ENCODE peak calls at places on chromosomes 13 and 19, in eight cellular contexts. One of them, this sample, is unnamed.

GRCh38 chr19:13621413-13621812 is 115.1 kb upstream of the CACNA1A start:
- DNase-seq in AML-193: no peak
- DNase-seq in GM12891: no peak
- DNase-seq in cardiac fibroblast: peak
- DNase-seq in AG04450: peak
- DNase-seq in NCI-H1105: no peak
- DNase-seq in NCI-H1092: no peak
- DNase-seq in omental fat pad: peak
- DNase-seq in this sample: no peak

GRCh38 chr13:26377038-26377437 is 123.1 kb downstream of the CDK8 start:
- DNase-seq in AML-193: peak
- DNase-seq in GM12891: no peak
- DNase-seq in cardiac fibroblast: peak
- DNase-seq in AG04450: no peak
- DNase-seq in NCI-H1105: no peak
- DNase-seq in NCI-H1092: no peak
- DNase-seq in omental fat pad: no peak
- DNase-seq in this sample: no peak

GRCh38 chr13:74820809-74821208 is 661.2 kb downstream of the TBC1D4 start:
- DNase-seq in AML-193: no peak
- DNase-seq in GM12891: no peak
- DNase-seq in cardiac fibroblast: no peak
- DNase-seq in AG04450: no peak
- DNase-seq in NCI-H1105: no peak
- DNase-seq in NCI-H1092: no peak
- DNase-seq in omental fat pad: no peak
- DNase-seq in this sample: no peak

GRCh38 chr19:9406798-9407352 is 28.5 kb downstream of the ZNF266 start:
- DNase-seq in AML-193: no peak
- DNase-seq in GM12891: peak
- DNase-seq in cardiac fibroblast: peak
- DNase-seq in AG04450: peak
- DNase-seq in NCI-H1105: no peak
- DNase-seq in NCI-H1092: peak
- DNase-seq in omental fat pad: peak
- DNase-seq in this sample: no peak

GRCh38 chr19:47729468-47729798 is 15.9 kb upstream of the NOP53 start:
- DNase-seq in AML-193: no peak
- DNase-seq in GM12891: no peak
- DNase-seq in cardiac fibroblast: peak
- DNase-seq in AG04450: no peak
- DNase-seq in NCI-H1105: no peak
- DNase-seq in NCI-H1092: no peak
- DNase-seq in omental fat pad: no peak
- DNase-seq in this sample: no peak

GRCh38 chr13:109971006-109971744 is 184.8 kb upstream of the IRS2 start:
- DNase-seq in AML-193: no peak
- DNase-seq in GM12891: no peak
- DNase-seq in cardiac fibroblast: no peak
- DNase-seq in AG04450: no peak
- DNase-seq in NCI-H1105: no peak
- DNase-seq in NCI-H1092: no peak
- DNase-seq in omental fat pad: no peak
- DNase-seq in this sample: no peak

GRCh38 chr13:23876265-23876664 is 12.9 kb downstream of the MIPEP start:
- DNase-seq in AML-193: peak
- DNase-seq in GM12891: no peak
- DNase-seq in cardiac fibroblast: peak
- DNase-seq in AG04450: no peak
- DNase-seq in NCI-H1105: no peak
- DNase-seq in NCI-H1092: no peak
- DNase-seq in omental fat pad: no peak
- DNase-seq in this sample: no peak

GRCh38 chr13:100124265-100124664 is 35.4 kb downstream of the PCCA start:
- DNase-seq in AML-193: peak
- DNase-seq in GM12891: no peak
- DNase-seq in cardiac fibroblast: peak
- DNase-seq in AG04450: no peak
- DNase-seq in NCI-H1105: no peak
- DNase-seq in NCI-H1092: no peak
- DNase-seq in omental fat pad: no peak
- DNase-seq in this sample: no peak

GRCh38 chr19:49064768-49065611 is at the start of gene NTF4:
- DNase-seq in AML-193: no peak
- DNase-seq in GM12891: no peak
- DNase-seq in cardiac fibroblast: no peak
- DNase-seq in AG04450: no peak
- DNase-seq in NCI-H1105: no peak
- DNase-seq in NCI-H1092: no peak
- DNase-seq in omental fat pad: no peak
- DNase-seq in this sample: peak

GRCh38 chr19:44401787-44402115 is 343 bp upstream of the ZNF285 start:
- DNase-seq in AML-193: no peak
- DNase-seq in GM12891: no peak
- DNase-seq in cardiac fibroblast: no peak
- DNase-seq in AG04450: no peak
- DNase-seq in NCI-H1105: no peak
- DNase-seq in NCI-H1092: no peak
- DNase-seq in omental fat pad: no peak
- DNase-seq in this sample: no peak

GRCh38 chr13:94947392-94947791 is 235.0 kb upstream of the SOX21 start:
- DNase-seq in AML-193: no peak
- DNase-seq in GM12891: no peak
- DNase-seq in cardiac fibroblast: no peak
- DNase-seq in AG04450: no peak
- DNase-seq in NCI-H1105: no peak
- DNase-seq in NCI-H1092: no peak
- DNase-seq in omental fat pad: no peak
- DNase-seq in this sample: no peak

GRCh38 chr19:39223703-39224279 is 19.7 kb upstream of the SYCN start:
- DNase-seq in AML-193: no peak
- DNase-seq in GM12891: no peak
- DNase-seq in cardiac fibroblast: peak
- DNase-seq in AG04450: no peak
- DNase-seq in NCI-H1105: no peak
- DNase-seq in NCI-H1092: no peak
- DNase-seq in omental fat pad: no peak
- DNase-seq in this sample: no peak

GRCh38 chr13:114263590-114263989 is 17.8 kb upstream of the UPF3A start:
- DNase-seq in AML-193: no peak
- DNase-seq in GM12891: no peak
- DNase-seq in cardiac fibroblast: no peak
- DNase-seq in AG04450: no peak
- DNase-seq in NCI-H1105: no peak
- DNase-seq in NCI-H1092: no peak
- DNase-seq in omental fat pad: no peak
- DNase-seq in this sample: no peak

GRCh38 chr13:98509271-98510155 is 67.4 kb downstream of the STK24 start:
- DNase-seq in AML-193: peak
- DNase-seq in GM12891: no peak
- DNase-seq in cardiac fibroblast: peak
- DNase-seq in AG04450: peak
- DNase-seq in NCI-H1105: no peak
- DNase-seq in NCI-H1092: no peak
- DNase-seq in omental fat pad: peak
- DNase-seq in this sample: no peak

GRCh38 chr13:48559638-48560320 is 26.9 kb upstream of the RCBTB2 start:
- DNase-seq in AML-193: no peak
- DNase-seq in GM12891: no peak
- DNase-seq in cardiac fibroblast: peak
- DNase-seq in AG04450: no peak
- DNase-seq in NCI-H1105: no peak
- DNase-seq in NCI-H1092: no peak
- DNase-seq in omental fat pad: no peak
- DNase-seq in this sample: no peak

GRCh38 chr19:519449-519865 is 12.1 kb upstream of the CDC34 start:
- DNase-seq in AML-193: no peak
- DNase-seq in GM12891: no peak
- DNase-seq in cardiac fibroblast: no peak
- DNase-seq in AG04450: no peak
- DNase-seq in NCI-H1105: no peak
- DNase-seq in NCI-H1092: no peak
- DNase-seq in omental fat pad: no peak
- DNase-seq in this sample: no peak

GRCh38 chr13:44837250-44837649 is 152.0 kb downstream of the NUFIP1 start:
- DNase-seq in AML-193: no peak
- DNase-seq in GM12891: no peak
- DNase-seq in cardiac fibroblast: peak
- DNase-seq in AG04450: peak
- DNase-seq in NCI-H1105: no peak
- DNase-seq in NCI-H1092: no peak
- DNase-seq in omental fat pad: no peak
- DNase-seq in this sample: no peak

GRCh38 chr13:102983496-102983895 is 82.7 kb downstream of the SLC10A2 start:
- DNase-seq in AML-193: no peak
- DNase-seq in GM12891: no peak
- DNase-seq in cardiac fibroblast: peak
- DNase-seq in AG04450: no peak
- DNase-seq in NCI-H1105: no peak
- DNase-seq in NCI-H1092: no peak
- DNase-seq in omental fat pad: no peak
- DNase-seq in this sample: no peak

GRCh38 chr13:39855236-39855635 is 199.8 kb downstream of the COG6 start:
- DNase-seq in AML-193: no peak
- DNase-seq in GM12891: no peak
- DNase-seq in cardiac fibroblast: peak
- DNase-seq in AG04450: no peak
- DNase-seq in NCI-H1105: no peak
- DNase-seq in NCI-H1092: no peak
- DNase-seq in omental fat pad: no peak
- DNase-seq in this sample: no peak

GRCh38 chr19:40539070-40539469 is 37.6 kb upstream of the SHKBP1 start:
- DNase-seq in AML-193: no peak
- DNase-seq in GM12891: no peak
- DNase-seq in cardiac fibroblast: peak
- DNase-seq in AG04450: no peak
- DNase-seq in NCI-H1105: no peak
- DNase-seq in NCI-H1092: no peak
- DNase-seq in omental fat pad: no peak
- DNase-seq in this sample: no peak

GRCh38 chr13:100513171-100513570 is 75.4 kb downstream of the GGACT start:
- DNase-seq in AML-193: no peak
- DNase-seq in GM12891: no peak
- DNase-seq in cardiac fibroblast: no peak
- DNase-seq in AG04450: no peak
- DNase-seq in NCI-H1105: no peak
- DNase-seq in NCI-H1092: no peak
- DNase-seq in omental fat pad: no peak
- DNase-seq in this sample: no peak

GRCh38 chr13:37476874-37477273 is 121.7 kb downstream of the POSTN start:
- DNase-seq in AML-193: no peak
- DNase-seq in GM12891: no peak
- DNase-seq in cardiac fibroblast: peak
- DNase-seq in AG04450: no peak
- DNase-seq in NCI-H1105: no peak
- DNase-seq in NCI-H1092: no peak
- DNase-seq in omental fat pad: no peak
- DNase-seq in this sample: no peak

GRCh38 chr19:42150353-42150752 is 18.1 kb upstream of the POU2F2 start:
- DNase-seq in AML-193: no peak
- DNase-seq in GM12891: no peak
- DNase-seq in cardiac fibroblast: no peak
- DNase-seq in AG04450: no peak
- DNase-seq in NCI-H1105: peak
- DNase-seq in NCI-H1092: peak
- DNase-seq in omental fat pad: no peak
- DNase-seq in this sample: no peak

GRCh38 chr19:55657004-55657747 is 2.3 kb downstream of the U2AF2 start:
- DNase-seq in AML-193: no peak
- DNase-seq in GM12891: no peak
- DNase-seq in cardiac fibroblast: no peak
- DNase-seq in AG04450: no peak
- DNase-seq in NCI-H1105: no peak
- DNase-seq in NCI-H1092: no peak
- DNase-seq in omental fat pad: no peak
- DNase-seq in this sample: no peak

GRCh38 chr19:1312732-1313694 is 27.3 kb downstream of the EFNA2 start:
- DNase-seq in AML-193: no peak
- DNase-seq in GM12891: no peak
- DNase-seq in cardiac fibroblast: peak
- DNase-seq in AG04450: peak
- DNase-seq in NCI-H1105: no peak
- DNase-seq in NCI-H1092: no peak
- DNase-seq in omental fat pad: no peak
- DNase-seq in this sample: no peak

GRCh38 chr13:48066310-48066989 is 28.5 kb downstream of the MED4 start:
- DNase-seq in AML-193: no peak
- DNase-seq in GM12891: no peak
- DNase-seq in cardiac fibroblast: peak
- DNase-seq in AG04450: no peak
- DNase-seq in NCI-H1105: no peak
- DNase-seq in NCI-H1092: no peak
- DNase-seq in omental fat pad: no peak
- DNase-seq in this sample: no peak

GRCh38 chr13:75762066-75762937 is 126.2 kb downstream of the LMO7 start:
- DNase-seq in AML-193: no peak
- DNase-seq in GM12891: no peak
- DNase-seq in cardiac fibroblast: no peak
- DNase-seq in AG04450: no peak
- DNase-seq in NCI-H1105: no peak
- DNase-seq in NCI-H1092: no peak
- DNase-seq in omental fat pad: no peak
- DNase-seq in this sample: no peak

GRCh38 chr13:73399347-73400216 is 340.8 kb downstream of the KLF5 start:
- DNase-seq in AML-193: no peak
- DNase-seq in GM12891: no peak
- DNase-seq in cardiac fibroblast: no peak
- DNase-seq in AG04450: no peak
- DNase-seq in NCI-H1105: no peak
- DNase-seq in NCI-H1092: no peak
- DNase-seq in omental fat pad: no peak
- DNase-seq in this sample: no peak

GRCh38 chr19:50679177-50680125 is 30.2 kb downstream of the C19orf81 start:
- DNase-seq in AML-193: no peak
- DNase-seq in GM12891: peak
- DNase-seq in cardiac fibroblast: peak
- DNase-seq in AG04450: peak
- DNase-seq in NCI-H1105: peak
- DNase-seq in NCI-H1092: peak
- DNase-seq in omental fat pad: peak
- DNase-seq in this sample: peak

GRCh38 chr19:38114651-38115050 is 109.4 kb downstream of the DPF1 start:
- DNase-seq in AML-193: no peak
- DNase-seq in GM12891: no peak
- DNase-seq in cardiac fibroblast: no peak
- DNase-seq in AG04450: no peak
- DNase-seq in NCI-H1105: no peak
- DNase-seq in NCI-H1092: no peak
- DNase-seq in omental fat pad: no peak
- DNase-seq in this sample: no peak

GRCh38 chr19:44817725-44818469 is 9.0 kb downstream of the BCAM start:
- DNase-seq in AML-193: no peak
- DNase-seq in GM12891: no peak
- DNase-seq in cardiac fibroblast: no peak
- DNase-seq in AG04450: no peak
- DNase-seq in NCI-H1105: no peak
- DNase-seq in NCI-H1092: no peak
- DNase-seq in omental fat pad: no peak
- DNase-seq in this sample: no peak

GRCh38 chr19:294341-294818 is 3.2 kb upstream of the PLPP2 start:
- DNase-seq in AML-193: no peak
- DNase-seq in GM12891: no peak
- DNase-seq in cardiac fibroblast: peak
- DNase-seq in AG04450: no peak
- DNase-seq in NCI-H1105: no peak
- DNase-seq in NCI-H1092: no peak
- DNase-seq in omental fat pad: no peak
- DNase-seq in this sample: no peak

GRCh38 chr19:44723952-44724319 is 24.6 kb upstream of the BCL3 start:
- DNase-seq in AML-193: peak
- DNase-seq in GM12891: peak
- DNase-seq in cardiac fibroblast: peak
- DNase-seq in AG04450: peak
- DNase-seq in NCI-H1105: peak
- DNase-seq in NCI-H1092: peak
- DNase-seq in omental fat pad: peak
- DNase-seq in this sample: peak

GRCh38 chr13:41008349-41008980 is 10.7 kb downstream of the ELF1 start:
- DNase-seq in AML-193: peak
- DNase-seq in GM12891: no peak
- DNase-seq in cardiac fibroblast: peak
- DNase-seq in AG04450: peak
- DNase-seq in NCI-H1105: no peak
- DNase-seq in NCI-H1092: no peak
- DNase-seq in omental fat pad: no peak
- DNase-seq in this sample: no peak

This sample was measured in progenitor cell of endocrine pancreas.